ENCODE peak calls at places on chromosomes 2 and 18, in nine cellular contexts. S, A, X, U, C, J, Q, T and O are unnamed samples.

GRCh38 chr18:74082476-74083070 is 65.1 kb downstream of the FBXO15 start:
- DNase-seq in S (no peak), A (no peak), X (peak; percentile 10), U (peak; percentile 24), C (no peak), J (peak; percentile 57), Q (no peak), T (peak; percentile 4), O (peak; percentile 66)

GRCh38 chr2:109582928-109583895 is 30.6 kb downstream of the SEPTIN10 start:
- DNase-seq in S (no peak), A (no peak), X (peak; percentile 62), U (peak; percentile 67), C (no peak), J (no peak), Q (no peak), T (no peak), O (no peak)

GRCh38 chr2:241996100-241996499 is 126.6 kb downstream of the RTP5 start:
- DNase-seq in S (no peak), A (no peak), X (no peak), U (no peak), C (no peak), J (no peak), Q (no peak), T (no peak), O (no peak)

GRCh38 chr2:84786601-84787000 is 94.3 kb downstream of the TRABD2A start:
- DNase-seq in S (no peak), A (no peak), X (no peak), U (no peak), C (no peak), J (no peak), Q (no peak), T (no peak), O (no peak)

GRCh38 chr2:240399419-240400318 is 35.8 kb upstream of the GPC1 start:
- DNase-seq in S (no peak), A (no peak), X (no peak), U (no peak), C (no peak), J (no peak), Q (no peak), T (no peak), O (no peak)

GRCh38 chr18:37362158-37362890 is 203.3 kb downstream of the CELF4 start:
- DNase-seq in S (peak; percentile 65), A (no peak), X (no peak), U (no peak), C (no peak), J (no peak), Q (no peak), T (no peak), O (no peak)

GRCh38 chr18:75545189-75545588 is 117.7 kb upstream of the SMIM21 start:
- DNase-seq in S (no peak), A (no peak), X (no peak), U (no peak), C (no peak), J (no peak), Q (no peak), T (no peak), O (no peak)

GRCh38 chr2:132646805-132647115 is 23.2 kb downstream of the LYPD1 start:
- DNase-seq in S (no peak), A (no peak), X (no peak), U (no peak), C (no peak), J (no peak), Q (no peak), T (no peak), O (no peak)

GRCh38 chr18:676069-676468 is 18.6 kb downstream of the TYMS start:
- DNase-seq in S (no peak), A (no peak), X (no peak), U (no peak), C (no peak), J (no peak), Q (no peak), T (no peak), O (no peak)

GRCh38 chr2:123993728-123994323 is 31.3 kb upstream of the CNTNAP5 start:
- DNase-seq in S (peak; percentile 14), A (no peak), X (peak; percentile 62), U (peak; percentile 55), C (no peak), J (peak; percentile 1), Q (no peak), T (no peak), O (peak; percentile 55)

GRCh38 chr2:98761267-98761781 is 30.4 kb upstream of the MGAT4A start:
- DNase-seq in S (no peak), A (no peak), X (peak; percentile 14), U (peak; percentile 11), C (no peak), J (no peak), Q (no peak), T (no peak), O (peak; percentile 34)

GRCh38 chr2:78980871-78981270 is 44.6 kb upstream of the REG3G start:
- DNase-seq in S (no peak), A (no peak), X (no peak), U (no peak), C (no peak), J (no peak), Q (no peak), T (no peak), O (no peak)

GRCh38 chr18:22637787-22638186 is 220.1 kb upstream of the CTAGE1 start:
- DNase-seq in S (no peak), A (no peak), X (peak; percentile 92), U (peak; percentile 88), C (peak; percentile 43), J (peak; percentile 84), Q (no peak), T (peak; percentile 41), O (peak; percentile 57)

GRCh38 chr2:63424329-63425078 is 163.8 kb downstream of the WDPCP start:
- DNase-seq in S (peak; percentile 73), A (no peak), X (peak; percentile 75), U (peak; percentile 60), C (no peak), J (peak; percentile 41), Q (peak; percentile 47), T (no peak), O (peak; percentile 74)

GRCh38 chr2:188596054-188596453 is 304.4 kb downstream of the GULP1 start:
- DNase-seq in S (no peak), A (no peak), X (peak; percentile 35), U (peak; percentile 36), C (no peak), J (peak; percentile 60), Q (no peak), T (no peak), O (no peak)

GRCh38 chr2:39158351-39158750 is 37.5 kb upstream of the SOS1 start:
- DNase-seq in S (no peak), A (no peak), X (peak; percentile 92), U (peak; percentile 16), C (no peak), J (peak; percentile 18), Q (no peak), T (no peak), O (peak; percentile 50)

GRCh38 chr2:130756041-130756720 is 841 bp downstream of the AMER3 start:
- DNase-seq in S (peak; percentile 18), A (no peak), X (no peak), U (peak; percentile 13), C (no peak), J (peak; percentile 5), Q (no peak), T (no peak), O (peak; percentile 41)
- H3K4me3 ChIP-seq in S (peak overlapping the region; percentile 21), A (no peak overlapping the region), X (no peak overlapping the region), U (no peak overlapping the region), C (no peak overlapping the region), J (no peak overlapping the region), Q (no peak overlapping the region), T (no peak overlapping the region), O (peak overlapping the region; percentile 15)

DNA sequence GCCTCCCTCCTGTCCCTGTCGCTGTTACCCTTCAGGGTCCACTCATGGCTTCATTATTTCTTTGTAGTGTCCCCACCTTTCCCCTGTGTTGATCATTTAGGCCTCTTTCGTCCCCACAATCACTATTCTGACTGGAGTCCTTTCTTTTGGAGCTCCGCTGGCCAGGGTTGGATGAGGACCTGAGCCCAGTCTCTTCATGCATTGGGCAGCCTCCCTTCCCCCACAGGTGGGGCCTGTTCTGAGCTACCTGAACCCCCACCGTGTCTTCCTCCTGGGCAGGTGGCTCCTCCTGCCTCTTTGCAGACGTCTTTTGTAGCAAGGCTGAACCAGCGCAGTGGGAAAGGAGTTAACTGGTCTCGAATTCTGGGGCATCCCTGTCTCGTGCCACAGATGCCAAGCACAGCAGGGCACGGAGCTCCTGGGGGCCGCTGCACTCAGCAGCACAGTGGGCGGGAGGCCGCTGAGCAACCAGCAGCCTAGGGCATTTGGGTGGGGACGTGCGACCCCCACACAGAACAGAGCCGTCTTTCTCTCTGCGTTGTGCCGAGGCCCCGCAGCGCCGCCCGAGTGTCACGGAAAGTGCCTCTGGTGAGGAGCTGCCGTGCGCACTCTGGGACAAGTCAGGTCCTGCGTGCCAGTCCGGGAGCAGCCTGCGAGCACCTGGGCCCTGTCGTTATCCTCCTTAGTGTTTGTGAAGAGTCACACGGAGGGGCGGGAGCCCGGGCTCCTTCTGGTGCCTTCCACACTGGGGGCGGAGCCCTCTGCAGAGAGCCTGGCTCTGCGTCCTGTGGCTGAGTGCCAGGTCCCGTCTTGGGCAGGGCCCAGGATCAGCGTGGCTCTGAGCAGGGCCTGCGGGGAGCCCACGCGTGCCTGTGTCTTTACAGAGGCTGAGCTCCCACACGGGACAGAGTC is 130.1 kb downstream of the NFATC1 start:
- DNase-seq in S (no peak), A (peak; percentile 43), X (no peak), U (peak; percentile 41), C (no peak), J (no peak), Q (no peak), T (no peak), O (peak; percentile 5)
- H3K4me3 ChIP-seq in S (no peak overlapping the region), A (no peak overlapping the region), X (no peak overlapping the region), U (no peak overlapping the region), C (no peak overlapping the region), J (no peak overlapping the region), Q (no peak overlapping the region), T (no peak overlapping the region), O (no peak overlapping the region)

DNA sequence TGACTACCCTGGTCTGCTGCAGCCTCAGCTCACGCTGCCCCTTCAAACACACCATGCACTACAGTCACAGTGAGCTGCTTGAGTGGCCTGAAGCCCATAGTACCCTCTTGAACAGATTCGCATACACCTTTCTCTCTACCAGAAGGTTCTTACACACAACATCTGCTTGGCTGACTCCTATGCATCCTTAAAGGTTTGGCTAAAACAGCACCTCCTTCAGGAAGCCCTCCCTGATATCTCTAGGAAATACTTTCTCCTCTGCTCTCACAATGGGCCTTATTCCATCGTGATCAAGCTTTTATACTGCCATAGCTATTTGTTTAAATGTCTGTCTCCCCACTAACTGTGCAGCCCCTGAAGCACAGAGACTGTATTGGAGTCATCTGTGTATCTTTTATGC is 31.5 kb downstream of the TGFBRAP1 start:
- DNase-seq in S (no peak), A (no peak), X (no peak), U (no peak), C (no peak), J (no peak), Q (no peak), T (no peak), O (no peak)
- H3K4me3 ChIP-seq in S (no peak overlapping the region), A (no peak overlapping the region), X (no peak overlapping the region), U (no peak overlapping the region), C (no peak overlapping the region), J (no peak overlapping the region), Q (no peak overlapping the region), T (no peak overlapping the region), O (no peak overlapping the region)

DNA sequence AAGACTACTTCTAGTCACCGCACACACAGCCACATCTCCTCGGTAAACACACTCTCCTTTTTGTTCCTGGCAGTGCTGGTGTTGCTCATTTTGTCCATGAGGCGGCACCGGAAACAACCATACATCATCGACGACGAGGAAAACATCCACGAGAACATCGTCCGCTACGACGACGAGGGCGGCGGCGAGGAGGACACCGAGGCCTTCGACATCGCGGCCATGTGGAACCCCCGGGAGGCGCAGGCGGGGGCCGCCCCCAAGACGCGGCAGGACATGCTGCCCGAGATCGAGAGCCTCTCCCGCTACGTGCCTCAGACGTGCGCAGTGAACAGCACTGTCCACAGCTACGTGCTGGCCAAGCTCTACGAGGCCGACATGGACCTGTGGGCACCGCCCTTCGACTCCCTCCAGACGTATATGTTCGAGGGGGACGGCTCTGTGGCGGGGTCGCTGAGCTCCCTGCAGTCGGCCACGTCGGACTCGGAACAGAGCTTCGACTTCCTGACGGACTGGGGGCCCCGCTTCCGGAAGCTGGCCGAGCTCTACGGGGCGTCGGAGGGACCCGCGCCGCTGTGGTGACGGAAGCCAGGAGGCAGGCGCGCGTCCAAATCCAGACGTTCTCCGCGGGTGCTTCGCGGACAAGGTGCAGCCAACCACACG is 221.0 kb downstream of the CDH20 start:
- DNase-seq in S (no peak), A (no peak), X (no peak), U (no peak), C (no peak), J (no peak), Q (no peak), T (no peak), O (no peak)
- H3K4me3 ChIP-seq in S (no peak overlapping the region), A (no peak overlapping the region), X (no peak overlapping the region), U (no peak overlapping the region), C (no peak overlapping the region), J (no peak overlapping the region), Q (no peak overlapping the region), T (no peak overlapping the region), O (peak overlapping the region; percentile 8)